ENCODE peak calls at places on chromosomes 3 and 15, in six cellular contexts. C is AG09319; H is GM13977; B is HEK293T; Q is activated naive CD4-positive, alpha-beta T cell treated with anti-CD3 and anti-CD28 coated beads, Interleukin-2, amount 10 ng/mL, durations not matched to agents 7 days and 5 days; G is stimulated activated CD8-positive, alpha-beta memory T cell treated with anti-CD3 and anti-CD28 coated beads, Interleukin-15, amount 100 ng/mL, for 1 hour. N is an unnamed sample.

GRCh38 chr3:1775321-1775720 is 323.3 kb upstream of the CNTN4 start:
- DNase-seq in C (no peak), H (no peak), B (no peak), Q (no peak), G (no peak), N (no peak)

GRCh38 chr15:70212288-70212962 is 114.7 kb upstream of the TLE3 start:
- DNase-seq in C (no peak), H (no peak), B (no peak), Q (no peak), G (no peak), N (no peak)

GRCh38 chr15:56617628-56618027 is 115.7 kb downstream of the ZNF280D start:
- DNase-seq in C (no peak), H (no peak), B (no peak), Q (no peak), G (no peak), N (no peak)

GRCh38 chr3:52299815-52300611 is 12.4 kb downstream of the GLYCTK start:
- DNase-seq in C (no peak), H (no peak), B (no peak), Q (no peak), G (no peak), N (no peak)

GRCh38 chr3:113241292-113242033 is 30.1 kb downstream of the BOC start:
- DNase-seq in C (no peak), H (no peak), B (no peak), Q (no peak), G (no peak), N (no peak)

GRCh38 chr15:63439536-63440264 is 58.1 kb upstream of the CA12 start:
- DNase-seq in C (no peak), H (no peak), B (no peak), Q (peak; percentile 32), G (no peak), N (no peak)

GRCh38 chr3:158434412-158435038 is 136.5 kb upstream of the MLF1 start:
- DNase-seq in C (peak; percentile 34), H (no peak), B (peak; percentile 51), Q (peak; percentile 45), G (peak; percentile 4), N (no peak)

GRCh38 chr3:60579734-60580133 is 671.5 kb downstream of the FHIT start:
- DNase-seq in C (peak; percentile 7), H (no peak), B (peak; percentile 14), Q (no peak), G (no peak), N (no peak)

GRCh38 chr3:134638385-134639020 is 12.3 kb downstream of the KY start:
- DNase-seq in C (no peak), H (no peak), B (no peak), Q (no peak), G (no peak), N (no peak)

GRCh38 chr3:10614160-10614559 is 108.8 kb upstream of the ATP2B2 start:
- DNase-seq in C (no peak), H (no peak), B (no peak), Q (no peak), G (no peak), N (no peak)

GRCh38 chr3:164360738-164361376 is 717.4 kb downstream of the SI start:
- DNase-seq in C (no peak), H (no peak), B (no peak), Q (no peak), G (no peak), N (no peak)

GRCh38 chr3:71247221-71247947 is 336.1 kb downstream of the FOXP1 start:
- DNase-seq in C (no peak), H (no peak), B (peak; percentile 78), Q (no peak), G (no peak), N (no peak)

GRCh38 chr3:31476209-31476608 is 56.5 kb upstream of the STT3B start:
- DNase-seq in C (no peak), H (no peak), B (no peak), Q (no peak), G (no peak), N (no peak)

GRCh38 chr15:49696441-49696840 is 75.6 kb downstream of the DTWD1 start:
- DNase-seq in C (no peak), H (no peak), B (no peak), Q (no peak), G (no peak), N (no peak)

GRCh38 chr3:13143381-13144004 is 70.3 kb upstream of the IQSEC1 start:
- DNase-seq in C (no peak), H (no peak), B (no peak), Q (peak; percentile 19), G (no peak), N (peak; percentile 24)

GRCh38 chr15:77346637-77347036 is 73.3 kb downstream of the PEAK1 start:
- DNase-seq in C (no peak), H (no peak), B (no peak), Q (no peak), G (no peak), N (no peak)

GRCh38 chr15:66658057-66658456 is 44.0 kb upstream of the SMAD6 start:
- DNase-seq in C (no peak), H (no peak), B (no peak), Q (no peak), G (no peak), N (no peak)

GRCh38 chr15:30904812-30905211 is 1.1 kb downstream of the FAN1 start:
- DNase-seq in C (no peak), H (no peak), B (no peak), Q (no peak), G (no peak), N (no peak)

GRCh38 chr15:62119224-62119925 is 45.7 kb downstream of the C2CD4B start:
- DNase-seq in C (peak; percentile 79), H (no peak), B (no peak), Q (no peak), G (no peak), N (no peak)

N was measured in activated effector memory CD4-positive, alpha-beta T cell treated with anti-CD3 and anti-CD28 coated beads, Interleukin-2, amount 50 U/mL, for 16 hours.